ENCODE peak calls at places on chromosomes 4 and X, in four cellular contexts. Y is naive thymus-derived CD4-positive, alpha-beta T cell; R is dorsolateral prefrontal cortex; X is lung. K is an unnamed sample.

GRCh38 chr4:98599617-98600016 is 58.8 kb downstream of the TSPAN5 start:
- DNase-seq in Y (no peak), X (no peak), R (no peak), K (no peak)

GRCh38 chrX:39759526-39760224 is 338.1 kb downstream of the BCOR start:
- DNase-seq in Y (no peak), X (no peak), R (no peak), K (peak; percentile 70)

GRCh38 chrX:12013220-12013619 is 125.1 kb upstream of the FRMPD4 start:
- DNase-seq in X (no peak), Y (no peak), R (no peak), K (peak; percentile 66)

GRCh38 chrX:912677-913076 is 282.1 kb downstream of the SHOX start:
- DNase-seq in R (no peak), X (no peak), Y (no peak), K (peak; percentile 8)

GRCh38 chrX:22520128-22520828 is 247.6 kb downstream of the CBLL2 start:
- DNase-seq in Y (no peak), X (no peak), R (no peak), K (no peak)

GRCh38 chr4:140926672-140927071 is 170.5 kb upstream of the TBC1D9 start:
- DNase-seq in Y (no peak), R (no peak), X (no peak), K (no peak)

GRCh38 chr4:180542445-180543100 is 1700.6 kb upstream of the TENM3 start:
- DNase-seq in R (no peak), X (no peak), Y (no peak), K (peak; percentile 18)

GRCh38 chr4:99966692-99967091 is 16.6 kb upstream of the H2AZ1 start:
- DNase-seq in R (no peak), X (no peak), Y (no peak), K (no peak)

GRCh38 chrX:147602297-147602696 is 309.4 kb upstream of the FMR1 start:
- DNase-seq in Y (no peak), R (no peak), X (no peak), K (peak; percentile 5)

GRCh38 chr4:106773106-106773905 is 262.8 kb downstream of the DKK2 start:
- DNase-seq in R (no peak), X (no peak), Y (no peak), K (no peak)

GRCh38 chr4:185343726-185344581 is 51.8 kb downstream of the LRP2BP start:
- DNase-seq in R (no peak), X (no peak), Y (no peak), K (no peak)

GRCh38 chr4:18882468-18882867 is 860.9 kb upstream of the LCORL start:
- DNase-seq in R (no peak), X (no peak), Y (no peak), K (no peak)

GRCh38 chr4:18880850-18881249 is 859.3 kb upstream of the LCORL start:
- DNase-seq in Y (no peak), X (no peak), R (no peak), K (no peak)
- H3K4me3 ChIP-seq in Y (no peak overlapping the region), X (no peak overlapping the region), R (no peak overlapping the region), K (no peak overlapping the region)

GRCh38 chr4:114282937-114283336 is 303.5 kb upstream of the ARSJ start:
- DNase-seq in R (no peak), X (no peak), Y (no peak), K (no peak)
- H3K27ac ChIP-seq in R (no peak overlapping the region), X (no peak overlapping the region), Y (no peak overlapping the region), K (no peak overlapping the region)

GRCh38 chrX:66024570-66024969 is 15.3 kb downstream of the VSIG4 start:
- DNase-seq in R (no peak), Y (no peak), X (no peak), K (no peak)
- H3K4me3 ChIP-seq in R (no peak overlapping the region), Y (no peak overlapping the region), X (no peak overlapping the region), K (no peak overlapping the region)

GRCh38 chr4:77347341-77347740 is 190.3 kb downstream of the CCNG2 start:
- DNase-seq in Y (no peak), R (no peak), X (no peak), K (no peak)
- H3K27ac ChIP-seq in Y (no peak overlapping the region), R (no peak overlapping the region), X (no peak overlapping the region), K (no peak overlapping the region)

DNA sequence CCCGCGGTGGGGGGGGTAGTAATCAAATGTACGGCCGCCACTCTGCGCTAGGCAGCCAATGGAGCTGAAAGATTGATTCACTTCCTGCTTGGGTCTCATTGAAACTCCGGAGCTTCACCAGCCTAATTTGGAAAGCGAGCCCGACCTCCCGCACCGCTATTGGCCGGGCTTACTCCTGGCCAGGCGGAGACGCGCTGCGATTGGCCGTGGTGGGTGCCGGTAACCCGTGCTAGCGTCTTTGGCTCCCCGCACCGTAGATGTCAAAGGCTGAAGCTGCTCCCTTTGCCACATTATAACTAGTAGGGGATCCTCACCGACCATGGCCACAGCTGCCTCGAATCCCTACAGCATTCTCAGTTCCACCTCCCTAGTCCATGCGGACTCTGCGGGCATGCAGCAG is at the start of gene POU3F4:
- DNase-seq in R (no peak), X (no peak), Y (no peak), K (no peak)
- H3K4me3 ChIP-seq in R (peak within 1 kb of the TSS; percentile 33), X (no peak within 1 kb of the TSS), Y (no peak within 1 kb of the TSS), K (no peak within 1 kb of the TSS)

GRCh38 chr4:7938513-7939376 is 916 bp downstream of the AFAP1 start:
- DNase-seq in Y (no peak), X (no peak), R (no peak), K (no peak)

GRCh38 chr4:7941111-7942018 is 1.7 kb upstream of the AFAP1 start:
- DNase-seq in R (no peak), X (no peak), Y (no peak), K (no peak)

GRCh38 chr4:7942019-7942556 is 2.4 kb upstream of the AFAP1 start:
- DNase-seq in Y (no peak), R (no peak), X (no peak), K (no peak)

GRCh38 chr4:7936963-7937362 is 2.7 kb downstream of the AFAP1 start:
- DNase-seq in R (no peak), Y (no peak), X (no peak), K (no peak)

DNA sequence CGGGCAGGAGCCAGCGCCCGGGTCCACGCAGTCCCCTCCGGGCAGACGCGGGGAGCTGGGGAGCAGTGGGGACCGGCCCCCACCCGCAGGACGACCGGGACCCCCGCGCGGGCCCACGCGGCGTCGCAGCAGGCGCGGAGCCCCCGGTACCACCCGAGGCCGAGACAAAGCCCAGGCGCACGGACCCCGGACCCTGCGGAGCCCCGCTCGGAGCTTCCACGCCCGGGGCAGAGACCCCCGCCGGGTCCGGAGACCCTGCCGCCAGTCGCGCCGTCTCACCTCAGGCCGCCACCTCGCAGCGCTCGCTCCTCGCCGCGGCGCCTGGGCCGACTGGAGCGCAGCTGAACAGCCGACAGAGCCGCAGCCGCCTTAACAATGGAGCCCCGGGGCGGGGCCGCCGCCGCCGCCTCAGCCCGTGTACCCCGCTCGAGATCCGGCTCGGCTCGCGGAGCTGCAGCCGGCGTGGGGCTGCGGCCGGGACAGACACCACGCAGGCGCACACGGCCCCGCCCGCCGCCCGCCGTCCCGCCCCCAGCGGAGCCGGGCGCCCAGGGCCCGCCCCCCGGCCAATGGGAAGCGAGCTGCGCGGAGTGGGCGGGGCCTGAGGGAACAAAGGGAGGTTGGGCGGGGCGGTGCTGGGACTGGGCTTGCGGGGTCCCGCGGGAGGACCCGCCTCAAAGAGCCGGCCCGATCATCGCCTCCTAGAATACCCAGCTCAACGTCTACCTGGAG is at the start of gene AFAP1:
- DNase-seq in X (peak; percentile 78), Y (peak; percentile 84), R (peak; percentile 78), K (peak; percentile 87)
- H3K27ac ChIP-seq in X (peak within 1 kb of the TSS; percentile 96), Y (peak within 1 kb of the TSS; percentile 78), R (no peak within 1 kb of the TSS), K (peak within 1 kb of the TSS; percentile 70)

DNA sequence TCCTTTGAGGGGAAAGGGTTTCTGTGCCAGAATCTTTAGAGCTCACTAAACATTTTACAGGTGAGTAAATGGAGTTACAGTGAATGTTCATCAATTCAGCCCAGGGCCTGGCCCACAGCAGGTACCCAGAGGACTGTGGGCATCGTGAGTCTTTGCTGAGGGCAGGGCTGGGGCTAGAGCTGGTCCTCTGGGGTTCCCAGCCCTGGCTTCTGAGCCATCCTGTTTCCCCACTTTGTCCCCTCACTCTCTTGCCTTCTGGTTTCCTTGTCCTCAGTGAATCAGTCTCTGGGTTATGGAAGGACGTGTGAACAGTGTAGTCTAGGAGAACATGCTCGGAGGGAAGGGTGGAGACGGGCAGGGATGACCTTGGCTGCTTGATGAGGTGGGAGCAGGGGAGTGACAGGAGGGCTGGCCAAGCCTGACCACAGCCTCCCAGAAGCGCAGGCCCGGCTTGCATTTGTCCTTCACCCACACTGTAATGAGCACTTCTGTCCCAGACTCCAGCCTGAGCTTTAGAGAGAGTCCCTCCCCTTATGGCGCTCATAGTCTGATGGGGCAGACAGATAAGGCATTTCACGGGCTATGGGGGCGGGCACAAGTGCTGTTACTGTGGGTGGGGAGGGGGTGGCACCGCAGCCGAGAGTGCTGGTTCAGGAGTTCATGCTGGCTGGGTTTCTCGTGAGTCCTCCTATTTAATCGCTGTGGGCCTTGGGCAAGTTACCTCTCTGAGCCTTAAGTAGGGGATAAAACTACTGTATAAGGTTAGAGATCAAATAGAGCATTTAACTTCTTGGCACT is 17.3 kb downstream of the TBC1D14 start:
- DNase-seq in X (peak; percentile 70), Y (peak; percentile 25), R (no peak), K (no peak)
- H3K4me3 ChIP-seq in X (no peak overlapping the region), Y (peak overlapping the region; percentile 36), R (no peak overlapping the region), K (no peak overlapping the region)

DNA sequence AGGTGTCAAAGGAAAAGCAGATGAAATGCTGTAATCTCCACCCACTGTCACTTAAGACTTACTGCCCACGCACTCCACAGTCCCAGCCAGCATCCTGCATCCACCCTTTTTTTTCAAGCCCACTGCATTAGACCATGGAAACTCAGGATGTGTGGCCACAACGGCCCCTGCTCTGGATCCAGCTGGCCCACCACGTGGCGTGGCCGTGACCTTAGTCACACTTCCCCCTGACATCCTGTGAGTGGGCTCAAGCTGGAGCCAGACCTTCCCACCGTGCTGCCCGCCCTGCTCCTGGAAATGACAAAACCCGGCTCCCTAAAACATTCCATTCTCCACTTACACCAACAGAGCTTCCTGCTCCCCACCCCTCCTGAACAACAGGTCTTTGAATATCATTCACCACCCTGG is 588.3 kb upstream of the DIPK2B start:
- DNase-seq in Y (no peak), R (no peak), X (no peak), K (peak; percentile 41)
- H3K27ac ChIP-seq in Y (no peak overlapping the region), R (no peak overlapping the region), X (peak overlapping the region; percentile 28), K (peak overlapping the region; percentile 25)

K was measured in SJSA1.